ENCODE peak calls at places on chromosome 20, in ten cellular contexts. I is ovary, O is Right ventricle myocardium inferior, L is NCI-H1105, N is cardiac fibroblast, Y is SK-MEL-5, R is NCI-H1694 treated with DMSO at 0.1 percent for 48 hours, T is psoas muscle, X is globus pallidus, Q is endothelial cell of umbilical vein. K is an unnamed sample.

GRCh38 chr20:35000922-35001595 is 45.4 kb downstream of the MYH7B start:
- DNase-seq in I (no peak), T (peak; percentile 43), Y (no peak), L (no peak), X (no peak), Q (no peak), N (no peak), O (peak; percentile 47), R (no peak), K (no peak)

GRCh38 chr20:36969478-36970186 is 18.1 kb upstream of the SAMHD1 start:
- DNase-seq in L (no peak), O (no peak), R (no peak), T (no peak), N (no peak), Y (peak; percentile 40), Q (no peak), X (no peak), I (no peak), K (no peak)

GRCh38 chr20:48267825-48268615 is 482.7 kb upstream of the SULF2 start:
- DNase-seq in Q (no peak), L (no peak), X (no peak), Y (no peak), R (no peak), I (no peak), O (no peak), N (no peak), T (no peak), K (no peak)

GRCh38 chr20:62118113-62119043 is 3.9 kb upstream of the LSM14B start:
- DNase-seq in Q (no peak), N (no peak), L (no peak), O (no peak), Y (no peak), X (no peak), I (no peak), T (no peak), R (no peak), K (no peak)

GRCh38 chr20:17461941-17462340 is 69.2 kb downstream of the BFSP1 start:
- DNase-seq in X (no peak), N (no peak), Y (no peak), T (no peak), L (no peak), R (no peak), I (no peak), O (no peak), Q (no peak), K (no peak)

GRCh38 chr20:63740501-63741353 is 1.2 kb downstream of the SLC2A4RG start:
- DNase-seq in Q (peak; percentile 86), Y (peak; percentile 74), N (peak; percentile 89), R (peak; percentile 23), O (peak; percentile 95), X (peak; percentile 61), T (peak; percentile 97), I (peak; percentile 98), L (peak; percentile 60), K (no peak)

GRCh38 chr20:51700809-51701285 is 67.3 kb downstream of the ATP9A start:
- DNase-seq in I (no peak), L (no peak), X (peak; percentile 31), O (no peak), T (no peak), Q (peak; percentile 65), N (peak; percentile 69), R (peak; percentile 62), Y (peak; percentile 79), K (no peak)

GRCh38 chr20:51128198-51128597 is 105.3 kb upstream of the KCNG1 start:
- DNase-seq in N (peak; percentile 91), I (no peak), L (no peak), X (no peak), R (no peak), Y (peak; percentile 44), O (no peak), T (no peak), Q (no peak), K (no peak)

K was measured in Jurkat, Clone E6-1.